ENCODE peak calls at places on chromosomes 6 and 20, in seven cellular contexts. One of them, this sample, is unnamed.

GRCh38 chr6:152573762-152574161 is 63.4 kb downstream of the SYNE1 start:
- DNase-seq in IMR-90: peak
- DNase-seq in K562: no peak
- DNase-seq in HCT116: no peak
- DNase-seq in GM12878: no peak
- DNase-seq in H1: no peak
- DNase-seq in HepG2: no peak
- DNase-seq in this sample: no peak

GRCh38 chr20:51542033-51542893 is at the start of gene NFATC2:
- DNase-seq in IMR-90: no peak
- DNase-seq in K562: peak
- DNase-seq in HCT116: no peak
- DNase-seq in GM12878: no peak
- DNase-seq in H1: peak
- DNase-seq in HepG2: peak
- DNase-seq in this sample: peak

GRCh38 chr6:13302751-13303667 is 25.3 kb downstream of the TBC1D7 start:
- DNase-seq in IMR-90: peak
- DNase-seq in K562: peak
- DNase-seq in HCT116: peak
- DNase-seq in GM12878: peak
- DNase-seq in H1: peak
- DNase-seq in HepG2: peak
- DNase-seq in this sample: peak

GRCh38 chr6:108673602-108674001 is 112.9 kb downstream of the FOXO3 start:
- DNase-seq in IMR-90: peak
- DNase-seq in K562: no peak
- DNase-seq in HCT116: peak
- DNase-seq in GM12878: no peak
- DNase-seq in H1: no peak
- DNase-seq in HepG2: peak
- DNase-seq in this sample: peak

GRCh38 chr6:52310932-52311331 is 26.4 kb upstream of the MCM3 start:
- DNase-seq in IMR-90: no peak
- DNase-seq in K562: no peak
- DNase-seq in HCT116: no peak
- DNase-seq in GM12878: no peak
- DNase-seq in H1: no peak
- DNase-seq in HepG2: no peak
- DNase-seq in this sample: no peak

GRCh38 chr6:17503051-17503450 is 97.1 kb upstream of the FAM8A1 start:
- DNase-seq in IMR-90: no peak
- DNase-seq in K562: no peak
- DNase-seq in HCT116: no peak
- DNase-seq in GM12878: no peak
- DNase-seq in H1: no peak
- DNase-seq in HepG2: no peak
- DNase-seq in this sample: no peak

GRCh38 chr6:105259912-105260889 is 80.4 kb upstream of the POPDC3 start:
- DNase-seq in IMR-90: no peak
- DNase-seq in K562: no peak
- DNase-seq in HCT116: no peak
- DNase-seq in GM12878: no peak
- DNase-seq in H1: no peak
- DNase-seq in HepG2: no peak
- DNase-seq in this sample: peak

GRCh38 chr6:27275025-27275956 is 27.8 kb downstream of the PRSS16 start:
- DNase-seq in IMR-90: no peak
- DNase-seq in K562: peak
- DNase-seq in HCT116: peak
- DNase-seq in GM12878: no peak
- DNase-seq in H1: peak
- DNase-seq in HepG2: no peak
- DNase-seq in this sample: no peak

GRCh38 chr20:16107172-16107870 is 465.9 kb downstream of the KIF16B start:
- DNase-seq in IMR-90: no peak
- DNase-seq in K562: no peak
- DNase-seq in HCT116: no peak
- DNase-seq in GM12878: no peak
- DNase-seq in H1: no peak
- DNase-seq in HepG2: no peak
- DNase-seq in this sample: no peak

GRCh38 chr6:119096683-119097310 is 18.3 kb upstream of the FAM184A start:
- DNase-seq in IMR-90: peak
- DNase-seq in K562: no peak
- DNase-seq in HCT116: no peak
- DNase-seq in GM12878: no peak
- DNase-seq in H1: no peak
- DNase-seq in HepG2: no peak
- DNase-seq in this sample: peak

GRCh38 chr20:11852801-11853200 is 64.9 kb upstream of the BTBD3 start:
- DNase-seq in IMR-90: peak
- DNase-seq in K562: no peak
- DNase-seq in HCT116: no peak
- DNase-seq in GM12878: no peak
- DNase-seq in H1: no peak
- DNase-seq in HepG2: no peak
- DNase-seq in this sample: no peak

GRCh38 chr6:134376785-134377184 is 58.9 kb upstream of the SGK1 start:
- DNase-seq in IMR-90: no peak
- DNase-seq in K562: no peak
- DNase-seq in HCT116: no peak
- DNase-seq in GM12878: no peak
- DNase-seq in H1: no peak
- DNase-seq in HepG2: no peak
- DNase-seq in this sample: no peak

GRCh38 chr6:113122060-113122459 is 735.1 kb upstream of the MARCKS start:
- DNase-seq in IMR-90: peak
- DNase-seq in K562: no peak
- DNase-seq in HCT116: peak
- DNase-seq in GM12878: no peak
- DNase-seq in H1: no peak
- DNase-seq in HepG2: peak
- DNase-seq in this sample: peak

GRCh38 chr6:33794910-33795615 is 6.1 kb upstream of the LEMD2 start:
- DNase-seq in IMR-90: no peak
- DNase-seq in K562: peak
- DNase-seq in HCT116: no peak
- DNase-seq in GM12878: no peak
- DNase-seq in H1: no peak
- DNase-seq in HepG2: peak
- DNase-seq in this sample: no peak

GRCh38 chr6:148211777-148212324 is 130.8 kb upstream of the SASH1 start:
- DNase-seq in IMR-90: no peak
- DNase-seq in K562: no peak
- DNase-seq in HCT116: no peak
- DNase-seq in GM12878: no peak
- DNase-seq in H1: no peak
- DNase-seq in HepG2: no peak
- DNase-seq in this sample: no peak

GRCh38 chr6:5175195-5175594 is 85.6 kb downstream of the LYRM4 start:
- DNase-seq in IMR-90: no peak
- DNase-seq in K562: peak
- DNase-seq in HCT116: no peak
- DNase-seq in GM12878: no peak
- DNase-seq in H1: peak
- DNase-seq in HepG2: no peak
- DNase-seq in this sample: no peak

GRCh38 chr6:116925088-116925794 is 48.2 kb downstream of the RFX6 start:
- DNase-seq in IMR-90: no peak
- DNase-seq in K562: peak
- DNase-seq in HCT116: no peak
- DNase-seq in GM12878: no peak
- DNase-seq in H1: no peak
- DNase-seq in HepG2: no peak
- DNase-seq in this sample: peak

GRCh38 chr6:26342106-26342999 is 22.6 kb upstream of the BTN3A2 start:
- DNase-seq in IMR-90: peak
- DNase-seq in K562: no peak
- DNase-seq in HCT116: no peak
- DNase-seq in GM12878: no peak
- DNase-seq in H1: no peak
- DNase-seq in HepG2: no peak
- DNase-seq in this sample: no peak

GRCh38 chr6:146422789-146423188 is 120.8 kb upstream of the RAB32 start:
- DNase-seq in IMR-90: no peak
- DNase-seq in K562: no peak
- DNase-seq in HCT116: no peak
- DNase-seq in GM12878: no peak
- DNase-seq in H1: no peak
- DNase-seq in HepG2: no peak
- DNase-seq in this sample: no peak
- H2AFZ ChIP-seq in IMR-90: no peak
- H2AFZ ChIP-seq in K562: no peak
- H2AFZ ChIP-seq in HCT116: no peak
- H2AFZ ChIP-seq in GM12878: no peak
- H2AFZ ChIP-seq in H1: peak
- H2AFZ ChIP-seq in HepG2: no peak
- H2AFZ ChIP-seq in this sample: no peak

GRCh38 chr6:40695114-40695513 is 108.0 kb upstream of the LRFN2 start:
- DNase-seq in IMR-90: peak
- DNase-seq in K562: no peak
- DNase-seq in HCT116: no peak
- DNase-seq in GM12878: no peak
- DNase-seq in H1: no peak
- DNase-seq in HepG2: no peak
- DNase-seq in this sample: no peak
- H3K4me3 ChIP-seq in IMR-90: no peak
- H3K4me3 ChIP-seq in K562: no peak
- H3K4me3 ChIP-seq in HCT116: no peak
- H3K4me3 ChIP-seq in GM12878: no peak
- H3K4me3 ChIP-seq in H1: no peak
- H3K4me3 ChIP-seq in HepG2: no peak
- H3K4me3 ChIP-seq in this sample: no peak

GRCh38 chr6:73262701-73263569 is at the start of gene KHDC1:
- DNase-seq in IMR-90: peak
- DNase-seq in K562: peak
- DNase-seq in HCT116: no peak
- DNase-seq in GM12878: no peak
- DNase-seq in H1: peak
- DNase-seq in HepG2: no peak
- DNase-seq in this sample: peak
- TF ChIP-seq POLR2A in IMR-90: no peak
- TF ChIP-seq POLR2A in K562: peak
- TF ChIP-seq POLR2A in HCT116: no peak
- TF ChIP-seq POLR2A in GM12878: no peak
- TF ChIP-seq POLR2A in H1: peak
- TF ChIP-seq POLR2A in HepG2: no peak
- TF ChIP-seq POLR2A in this sample: peak

GRCh38 chr20:58389968-58390658 is 1.1 kb downstream of the VAPB start:
- DNase-seq in IMR-90: no peak
- DNase-seq in K562: peak
- DNase-seq in HCT116: peak
- DNase-seq in GM12878: no peak
- DNase-seq in H1: no peak
- DNase-seq in HepG2: no peak
- DNase-seq in this sample: no peak
- H2AFZ ChIP-seq in IMR-90: peak
- H2AFZ ChIP-seq in K562: peak
- H2AFZ ChIP-seq in HCT116: no peak
- H2AFZ ChIP-seq in GM12878: no peak
- H2AFZ ChIP-seq in H1: peak
- H2AFZ ChIP-seq in HepG2: no peak
- H2AFZ ChIP-seq in this sample: no peak

GRCh38 chr20:35263609-35264223 is 14.2 kb downstream of the MMP24OS start:
- DNase-seq in IMR-90: no peak
- DNase-seq in K562: no peak
- DNase-seq in HCT116: no peak
- DNase-seq in GM12878: no peak
- DNase-seq in H1: no peak
- DNase-seq in HepG2: peak
- DNase-seq in this sample: no peak
- H3K4me3 ChIP-seq in IMR-90: no peak
- H3K4me3 ChIP-seq in K562: no peak
- H3K4me3 ChIP-seq in HCT116: peak
- H3K4me3 ChIP-seq in GM12878: no peak
- H3K4me3 ChIP-seq in H1: peak
- H3K4me3 ChIP-seq in HepG2: peak
- H3K4me3 ChIP-seq in this sample: no peak

DNA sequence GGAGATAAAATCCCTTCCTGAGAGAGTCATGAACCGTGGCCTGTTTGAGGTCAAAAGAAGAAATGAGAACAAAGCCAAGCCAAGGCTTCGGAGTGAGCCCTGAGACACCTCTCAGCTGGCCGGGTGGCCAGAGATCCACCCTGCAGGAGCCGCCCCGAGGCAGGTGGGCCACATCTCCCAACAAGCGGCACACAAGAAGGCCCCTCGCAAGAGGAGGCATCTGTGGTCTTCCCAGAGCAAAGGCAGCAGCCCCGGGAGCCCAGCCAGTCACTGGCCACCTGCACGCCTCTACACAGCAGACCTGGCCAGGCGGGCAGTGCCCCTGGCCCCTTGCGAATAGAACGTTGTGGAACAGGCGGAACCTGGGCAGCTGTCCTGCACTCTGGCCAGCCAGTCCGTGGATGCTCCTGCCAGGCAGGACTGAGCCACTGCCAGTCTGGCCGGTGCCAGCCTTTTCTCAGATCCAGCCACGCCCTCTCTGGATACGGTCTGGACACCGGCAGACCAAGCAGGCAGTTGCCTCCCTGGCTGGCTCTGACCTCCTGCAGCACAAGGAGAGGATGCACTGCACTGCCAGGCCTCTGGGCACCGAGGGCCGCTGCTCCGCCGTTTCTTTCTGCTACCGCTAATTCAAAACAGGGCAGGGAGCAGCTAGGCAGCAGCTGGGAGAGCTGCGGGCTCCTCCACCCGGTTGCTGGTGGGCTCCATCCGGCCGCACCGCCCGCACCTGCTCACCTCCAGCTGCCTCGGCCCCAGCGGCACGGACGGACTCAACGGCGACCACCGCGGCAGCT is 30.6 kb upstream of the AFDN start:
- DNase-seq in IMR-90: no peak
- DNase-seq in K562: no peak
- DNase-seq in HCT116: no peak
- DNase-seq in GM12878: no peak
- DNase-seq in H1: peak
- DNase-seq in HepG2: no peak
- DNase-seq in this sample: no peak
- TF ChIP-seq POLR2A in IMR-90: no peak
- TF ChIP-seq POLR2A in K562: no peak
- TF ChIP-seq POLR2A in HCT116: no peak
- TF ChIP-seq POLR2A in GM12878: no peak
- TF ChIP-seq POLR2A in H1: no peak
- TF ChIP-seq POLR2A in HepG2: no peak
- TF ChIP-seq POLR2A in this sample: no peak